ENCODE peak calls at places on chromosomes 5 and 9, in four cellular contexts. D, I, P and N are unnamed samples.

GRCh38 chr5:137016783-137017324 is 482.3 kb downstream of the SPOCK1 start:
- DNase-seq in D (no peak), I (peak), P (no peak), N (no peak)

GRCh38 chr5:99835791-99836190 is 699.4 kb upstream of the FAM174A start:
- DNase-seq in D (no peak), I (no peak), P (no peak), N (no peak)

GRCh38 chr9:127847155-127847463 is 7.3 kb downstream of the ENG start:
- DNase-seq in D (no peak), I (no peak), P (no peak), N (no peak)

GRCh38 chr9:124228516-124228915 is 29.2 kb upstream of the NEK6 start:
- DNase-seq in D (no peak), I (no peak), P (no peak), N (no peak)

GRCh38 chr9:114078021-114078780 is at the start of gene AMBP:
- DNase-seq in D (peak), I (no peak), P (no peak), N (no peak)

GRCh38 chr5:142801495-142801871 is 31.3 kb downstream of the ARHGAP26 start:
- DNase-seq in D (no peak), I (no peak), P (no peak), N (no peak)

GRCh38 chr9:89993678-89994630 is 389.1 kb downstream of the GADD45G start:
- DNase-seq in D (peak), I (no peak), P (no peak), N (no peak)

GRCh38 chr9:133569109-133569785 is 34.7 kb downstream of the ADAMTSL2 start:
- DNase-seq in D (no peak), I (no peak), P (no peak), N (no peak)

GRCh38 chr5:44365351-44365750 is 23.9 kb downstream of the FGF10 start:
- DNase-seq in D (peak), I (no peak), P (peak), N (no peak)

GRCh38 chr9:104907278-104907951 is 20.5 kb downstream of the ABCA1 start:
- DNase-seq in D (no peak), I (no peak), P (no peak), N (no peak)

GRCh38 chr9:126309427-126310179 is 17.0 kb upstream of the MVB12B start:
- DNase-seq in D (no peak), I (no peak), P (no peak), N (no peak)

GRCh38 chr5:91133183-91133582 is 249.9 kb downstream of the ARRDC3 start:
- DNase-seq in D (no peak), I (no peak), P (no peak), N (no peak)

GRCh38 chr5:34053133-34053532 is 10.1 kb upstream of the C1QTNF3 start:
- DNase-seq in D (peak), I (no peak), P (peak), N (peak)

GRCh38 chr5:42984307-42984706 is 55.8 kb downstream of the ANXA2R start:
- DNase-seq in D (no peak), I (no peak), P (no peak), N (no peak)

GRCh38 chr9:2230362-2230761 is 215.2 kb downstream of the SMARCA2 start:
- DNase-seq in D (no peak), I (peak), P (no peak), N (no peak)
- TF ChIP-seq CTCF in D (no peak), I (peak), P (no peak), N (no peak)

GRCh38 chr9:95182854-95183563 is 134.5 kb downstream of the FANCC start:
- DNase-seq in D (peak), I (no peak), P (no peak), N (no peak)
- TF ChIP-seq CTCF in D (peak), I (no peak), P (peak), N (peak)

DNA sequence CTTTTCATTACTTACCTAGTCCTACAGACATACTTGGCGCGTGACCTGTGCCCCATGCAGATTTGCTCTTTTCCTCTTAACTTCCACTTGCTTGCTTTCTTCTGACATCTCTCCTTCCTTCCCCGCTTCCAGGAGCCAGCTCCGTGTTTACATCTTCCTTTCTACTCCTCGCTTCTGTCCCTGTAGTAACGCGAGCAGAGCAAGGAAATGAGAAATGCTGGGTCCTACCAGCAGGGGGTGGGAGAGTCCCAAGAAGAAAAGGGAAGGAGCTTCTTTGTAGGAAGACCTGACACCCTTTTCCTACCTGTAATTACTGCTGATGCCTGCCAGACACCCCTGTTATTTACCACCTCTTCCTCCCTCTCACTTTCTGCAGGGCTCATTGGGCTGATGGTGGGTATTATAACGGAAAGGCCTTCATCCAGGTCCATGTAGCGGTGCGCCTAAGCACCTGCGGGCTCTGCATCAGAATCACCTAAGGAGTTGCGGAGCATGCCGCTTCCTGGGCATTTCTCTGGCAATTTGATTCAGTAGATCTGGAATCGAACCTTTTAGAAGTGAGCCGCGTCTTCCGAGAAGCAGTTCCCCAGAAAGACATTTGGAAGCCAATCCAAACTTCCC is 1260.8 kb upstream of the WWC1 start:
- DNase-seq in D (peak), I (no peak), P (no peak), N (no peak)
- TF ChIP-seq CTCF in D (peak), I (peak), P (peak), N (no peak)

DNA sequence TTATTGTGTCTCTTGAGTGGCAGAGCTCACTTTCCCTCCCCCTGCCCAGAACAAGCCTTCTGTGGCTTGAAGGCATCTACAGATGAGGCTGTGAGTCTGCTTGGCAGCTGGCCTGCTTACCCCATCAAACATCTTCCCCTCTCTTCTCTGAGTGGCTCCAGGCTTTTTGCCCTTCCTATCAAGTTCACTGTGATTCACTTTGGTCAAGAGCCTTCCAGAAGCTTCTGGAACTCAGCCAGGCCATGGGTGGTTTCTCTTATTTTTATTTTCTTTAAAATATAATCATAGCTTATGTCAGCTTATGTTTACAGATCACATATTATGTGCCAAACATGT is 266.9 kb downstream of the SEC61B start:
- DNase-seq in D (no peak), I (no peak), P (peak), N (peak)
- TF ChIP-seq CTCF in D (no peak), I (no peak), P (no peak), N (no peak)

GRCh38 chr5:10145922-10146321 is 103.8 kb downstream of the ATPSCKMT start:
- DNase-seq in D (no peak), I (peak), P (peak), N (peak)
- TF ChIP-seq CTCF in D (peak), I (peak), P (no peak), N (peak)